ENCODE peak calls at places on chromosomes 11 and 22, in seven cellular contexts. S is keratinocyte; W is fibroblast of mammary gland; G is choroid plexus epithelial cell; Y is heart right ventricle; N is CD4-positive, alpha-beta T cell; E is OCI-LY7. B is an unnamed sample.

GRCh38 chr11:78022397-78023396 is at the start of gene KCTD14:
- DNase-seq in Y (peak), W (no peak), N (no peak), E (no peak), S (no peak), G (no peak), B (no peak)

GRCh38 chr11:43327987-43328386 is 16.2 kb downstream of the API5 start:
- DNase-seq in E (no peak), S (peak), Y (no peak), W (peak), N (no peak), G (peak), B (no peak)

GRCh38 chr22:43272869-43273318 is 70.3 kb downstream of the SCUBE1 start:
- DNase-seq in Y (no peak), E (no peak), N (no peak), G (no peak), S (no peak), W (no peak), B (no peak)

GRCh38 chr11:75667831-75668507 is 869 bp downstream of the MAP6 start:
- DNase-seq in G (peak), N (no peak), Y (peak), E (no peak), S (no peak), W (peak), B (no peak)

GRCh38 chr22:50485221-50486131 is 1.2 kb upstream of the MIOX start:
- DNase-seq in N (no peak), W (no peak), Y (no peak), G (no peak), S (no peak), E (no peak), B (no peak)

GRCh38 chr22:32900856-32901255 is 99.4 kb downstream of the TIMP3 start:
- DNase-seq in N (no peak), Y (no peak), W (no peak), E (no peak), G (no peak), S (no peak), B (no peak)

GRCh38 chr22:24725736-24726135 is 48.8 kb downstream of the PIWIL3 start:
- DNase-seq in Y (no peak), N (no peak), W (no peak), S (no peak), G (peak), E (no peak), B (no peak)

GRCh38 chr11:123054301-123055065 is 7.5 kb downstream of the HSPA8 start:
- DNase-seq in Y (peak), G (peak), S (no peak), N (no peak), W (peak), E (peak), B (no peak)

GRCh38 chr11:131925829-131926228 is 555.4 kb downstream of the NTM start:
- DNase-seq in W (no peak), E (no peak), S (no peak), G (no peak), N (no peak), Y (no peak), B (no peak)

GRCh38 chr11:748007-748359 is 719 bp downstream of the TALDO1 start:
- DNase-seq in Y (no peak), W (no peak), E (no peak), N (no peak), S (no peak), G (peak), B (no peak)

GRCh38 chr11:14643697-14644395 is at the start of gene PDE3B:
- DNase-seq in Y (peak), N (peak), W (peak), G (peak), S (no peak), E (peak), B (no peak)

GRCh38 chr11:2577071-2578005 is 122.5 kb downstream of the KCNQ1OT1 start:
- DNase-seq in N (no peak), Y (no peak), G (no peak), E (no peak), W (no peak), S (no peak), B (no peak)

GRCh38 chr11:10322830-10323792 is 18.2 kb downstream of the ADM start:
- DNase-seq in E (peak), N (peak), S (no peak), Y (peak), G (peak), W (peak), B (no peak)

DNA sequence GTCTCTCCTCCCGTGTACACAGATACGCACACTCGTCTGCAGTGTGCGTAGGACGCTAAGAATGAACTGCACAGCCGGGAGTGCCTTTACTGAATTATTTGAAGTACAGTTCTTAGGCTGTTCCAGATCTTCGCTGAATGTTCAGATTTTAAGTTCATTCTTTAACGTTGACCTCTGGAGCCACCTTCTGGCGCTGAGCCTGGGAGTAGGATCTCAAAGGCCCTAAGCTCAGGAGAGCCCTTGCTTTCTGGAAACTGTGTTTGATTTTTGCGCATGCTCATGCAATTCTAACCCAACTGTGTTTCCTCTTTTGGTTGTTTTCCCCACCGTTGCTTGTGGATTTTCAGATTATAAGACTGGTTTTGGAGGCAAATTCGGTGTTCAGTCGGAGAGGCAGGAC is 22.8 kb downstream of the CTTN start:
- DNase-seq in Y (no peak), S (no peak), N (no peak), W (no peak), E (no peak), G (peak), B (no peak)
- TF ChIP-seq CTCF in Y (no peak), S (no peak), N (no peak), W (no peak), E (no peak), G (no peak), B (no peak)

DNA sequence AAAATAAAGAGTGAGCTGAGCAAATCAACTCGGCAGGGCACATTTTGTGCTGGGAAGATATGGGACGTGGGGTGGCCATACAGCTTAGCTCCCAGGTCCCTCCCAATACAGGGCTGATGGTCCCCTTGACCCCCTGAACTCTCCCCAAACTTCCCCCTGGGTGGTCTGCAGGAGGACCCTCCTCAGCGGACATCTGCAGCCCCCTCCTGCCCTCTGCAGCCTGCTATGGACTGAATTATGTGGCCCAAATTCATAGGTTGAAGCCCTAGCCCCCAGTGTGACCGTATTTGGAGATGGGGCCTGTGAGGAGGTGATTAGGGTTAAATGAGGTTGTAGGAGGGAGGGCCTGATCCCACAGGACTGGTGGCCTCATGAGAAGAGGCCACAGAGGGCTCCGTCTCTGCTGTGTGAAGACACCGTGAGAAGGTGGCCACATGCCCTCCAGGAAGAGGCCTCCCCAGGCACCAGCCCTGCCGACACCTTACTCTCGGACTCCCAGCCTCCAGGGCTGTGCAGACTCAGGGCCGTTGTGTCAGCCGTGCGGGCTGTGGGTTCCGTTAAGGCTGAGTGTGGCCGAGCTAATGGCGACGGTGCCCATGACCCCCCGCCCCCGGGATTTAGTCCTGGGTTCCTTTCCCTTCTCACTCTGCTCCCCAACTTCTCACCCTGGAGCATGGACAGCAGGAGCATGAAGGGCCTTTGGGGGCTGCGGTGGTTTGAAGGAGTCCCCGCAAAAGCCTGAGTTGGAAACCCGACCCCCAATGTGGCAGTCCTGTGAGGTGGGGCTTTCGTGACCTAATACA is 1042.8 kb downstream of the BRD1 start:
- DNase-seq in E (no peak), Y (no peak), S (no peak), N (no peak), W (no peak), G (no peak), B (no peak)
- TF ChIP-seq CTCF in E (no peak), Y (no peak), S (no peak), N (no peak), W (no peak), G (no peak), B (no peak)

DNA sequence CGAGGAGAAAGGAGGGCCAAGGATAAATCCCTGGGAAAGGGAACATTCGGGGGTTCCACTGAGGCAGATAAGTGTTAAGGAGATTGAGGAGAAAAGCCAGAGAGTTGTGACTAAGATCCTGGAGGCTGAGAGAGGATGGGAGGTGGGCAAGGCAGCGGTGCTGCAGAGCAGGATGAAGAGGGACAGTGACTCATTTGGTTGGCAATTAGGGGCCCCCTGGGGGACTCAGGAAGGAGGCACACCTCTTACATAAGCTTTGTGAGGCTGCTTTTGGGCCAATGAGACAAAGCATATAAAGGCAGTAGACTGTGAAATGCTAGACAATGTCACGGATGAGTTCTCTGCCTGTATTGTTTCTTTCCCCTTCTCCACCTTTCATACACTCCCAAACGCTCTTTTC is 246.7 kb upstream of the KIRREL3 start:
- DNase-seq in E (peak), G (no peak), Y (no peak), N (no peak), S (no peak), W (no peak), B (no peak)
- TF ChIP-seq CTCF in E (no peak), G (no peak), Y (no peak), N (no peak), S (no peak), W (no peak), B (no peak)

DNA sequence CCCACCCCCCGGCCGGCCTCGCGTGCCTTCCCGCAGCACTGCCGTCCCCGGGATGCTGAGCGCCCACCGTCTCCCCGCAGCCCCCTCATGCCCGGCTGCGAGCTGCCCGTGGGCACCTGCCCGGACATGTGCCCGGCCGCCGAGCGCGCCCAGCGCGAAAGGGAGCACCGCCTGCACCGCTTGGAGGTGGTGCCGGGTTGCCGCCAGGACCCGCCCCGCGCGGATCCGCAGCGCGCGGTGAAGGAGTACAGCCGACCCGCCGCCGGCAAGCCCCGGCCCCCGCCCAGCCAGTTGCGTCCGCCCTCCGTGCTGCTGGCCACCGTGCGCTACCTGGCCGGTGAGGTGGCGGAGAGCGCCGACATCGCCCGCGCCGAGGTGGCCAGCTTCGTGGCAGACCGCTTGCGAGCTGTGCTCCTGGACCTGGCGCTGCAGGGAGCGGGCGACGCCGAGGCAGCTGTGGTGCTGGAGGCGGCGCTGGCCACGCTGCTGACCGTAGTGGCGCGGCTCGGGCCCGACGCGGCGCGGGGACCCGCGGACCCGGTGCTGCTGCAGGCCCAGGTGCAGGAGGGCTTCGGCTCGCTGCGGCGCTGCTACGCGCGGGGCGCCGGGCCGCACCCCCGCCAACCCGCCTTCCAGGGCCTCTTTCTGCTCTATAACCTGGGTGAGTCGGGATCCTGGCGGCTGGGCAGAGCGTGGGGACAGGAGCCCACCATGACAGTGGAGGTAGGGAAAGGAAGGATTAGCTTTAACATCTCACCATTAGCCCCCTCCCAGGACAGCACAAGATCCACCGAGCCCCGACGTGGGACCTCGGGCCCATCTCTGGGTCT is at the start of gene SAC3D1:
- DNase-seq in W (peak), N (no peak), S (peak), Y (peak), G (no peak), E (peak), B (no peak)
- TF ChIP-seq CTCF in W (no peak), N (no peak), S (no peak), Y (peak), G (no peak), E (no peak), B (no peak)